ENCODE peak calls at places on chromosomes 16 and 17, in five cellular contexts. E is psoas muscle; R is colonic mucosa; C is ACHN; U is stimulated activated CD8-positive, alpha-beta memory T cell treated with anti-CD3 and anti-CD28 coated beads, Interleukin-7, amount 100 ng/mL, for 1 hour. A is an unnamed sample.

GRCh38 chr16:4913774-4914525 is 23.0 kb downstream of the PPL start:
- DNase-seq in C (no peak), E (no peak), U (no peak), R (no peak), A (no peak)

GRCh38 chr17:11880714-11881113 is 116.6 kb downstream of the ZNF18 start:
- DNase-seq in R (peak), C (peak), E (no peak), U (no peak), A (peak)

GRCh38 chr17:49482144-49482817 is 12.8 kb upstream of the NGFR start:
- DNase-seq in U (no peak), R (no peak), C (no peak), E (no peak), A (no peak)

GRCh38 chr16:57061084-57061905 is 31.1 kb upstream of the CPNE2 start:
- DNase-seq in C (no peak), U (no peak), R (no peak), E (peak), A (peak)

GRCh38 chr17:27664606-27664965 is 33.6 kb downstream of the LGALS9 start:
- DNase-seq in C (no peak), E (no peak), U (no peak), R (no peak), A (no peak)

GRCh38 chr16:80231118-80231515 is 309.7 kb upstream of the DYNLRB2 start:
- DNase-seq in R (no peak), C (no peak), U (no peak), E (no peak), A (peak)

GRCh38 chr17:3914319-3914685 is 2.0 kb downstream of the P2RX1 start:
- DNase-seq in U (no peak), R (peak), C (no peak), E (no peak), A (no peak)

GRCh38 chr17:18267366-18267765 is 6.9 kb downstream of the MIEF2 start:
- DNase-seq in U (no peak), C (no peak), R (no peak), E (no peak), A (no peak)

GRCh38 chr17:83091257-83092141 is 12.1 kb downstream of the METRNL start:
- DNase-seq in E (no peak), R (peak), U (no peak), C (no peak), A (no peak)

GRCh38 chr17:550041-550398 is 164.6 kb downstream of the VPS53 start:
- DNase-seq in U (no peak), R (no peak), E (no peak), C (no peak), A (peak)

GRCh38 chr17:350706-351435 is 1.7 kb downstream of the RPH3AL start:
- DNase-seq in C (peak), E (peak), R (peak), U (no peak), A (no peak)

GRCh38 chr17:6313835-6314234 is 121.1 kb downstream of the AIPL1 start:
- DNase-seq in E (no peak), U (no peak), R (no peak), C (no peak), A (no peak)

GRCh38 chr17:32553168-32553567 is 66.4 kb downstream of the CDK5R1 start:
- DNase-seq in R (peak), E (no peak), U (no peak), C (no peak), A (no peak)

GRCh38 chr16:19884611-19885455 is at the start of gene GPRC5B:
- DNase-seq in C (peak), E (peak), U (no peak), R (peak), A (peak)

GRCh38 chr16:30888856-30889499 is 4.9 kb downstream of the BCL7C start:
- DNase-seq in R (no peak), E (peak), C (no peak), U (no peak), A (no peak)

GRCh38 chr16:51896013-51896412 is 650.9 kb downstream of the TOX3 start:
- DNase-seq in C (no peak), E (no peak), U (no peak), R (no peak), A (no peak)

GRCh38 chr17:76586741-76587487 is 1.3 kb upstream of the ST6GALNAC2 start:
- DNase-seq in E (no peak), U (no peak), R (no peak), C (no peak), A (no peak)

GRCh38 chr17:36148559-36149295 is 27.7 kb downstream of the TBC1D3B start:
- DNase-seq in C (peak), E (peak), U (peak), R (peak), A (peak)

GRCh38 chr17:22505660-22506059 is 813.3 kb downstream of the KCNJ18 start:
- DNase-seq in E (no peak), C (no peak), U (no peak), R (no peak), A (no peak)

GRCh38 chr16:69514366-69514765 is 51.4 kb upstream of the NFAT5 start:
- DNase-seq in R (no peak), C (no peak), U (no peak), E (no peak), A (no peak)

GRCh38 chr16:2030036-2030435 is 3.3 kb downstream of the NHERF2 start:
- DNase-seq in E (no peak), U (no peak), C (no peak), R (no peak), A (no peak)

GRCh38 chr16:85537331-85537788 is 75.8 kb upstream of the GSE1 start:
- DNase-seq in R (no peak), E (no peak), U (no peak), C (no peak), A (no peak)

GRCh38 chr16:30914849-30915248 is 8.5 kb upstream of the FBXL19 start:
- DNase-seq in E (no peak), C (no peak), U (no peak), R (no peak), A (no peak)

GRCh38 chr16:76386784-76387183 is 109.6 kb downstream of the CNTNAP4 start:
- DNase-seq in R (no peak), E (no peak), C (no peak), U (no peak), A (peak)

A was measured in astrocyte of the hippocampus.